ENCODE peak calls at places on chromosome 13, in eight cellular contexts. One of them, this sample, is unnamed.

GRCh38 chr13:43307221-43307920 is 284.0 kb downstream of the DNAJC15 start:
- DNase-seq in astrocyte: no peak
- DNase-seq in naive thymus-derived CD4-positive, alpha-beta T cell: no peak
- DNase-seq in CD8-positive, alpha-beta memory T cell: no peak
- DNase-seq in spleen: no peak
- DNase-seq in kidney: no peak
- DNase-seq in mammary epithelial cell: no peak
- DNase-seq in CD4-positive, CD25-positive, alpha-beta regulatory T cell: no peak
- DNase-seq in this sample: no peak

GRCh38 chr13:95643471-95643813 is 1.1 kb downstream of the DZIP1 start:
- DNase-seq in mammary epithelial cell: peak; percentile 57
- DNase-seq in CD8-positive, alpha-beta memory T cell: no peak
- DNase-seq in CD4-positive, CD25-positive, alpha-beta regulatory T cell: no peak
- DNase-seq in astrocyte: peak; percentile 46
- DNase-seq in naive thymus-derived CD4-positive, alpha-beta T cell: no peak
- DNase-seq in spleen: no peak
- DNase-seq in kidney: no peak
- DNase-seq in this sample: no peak

GRCh38 chr13:36059366-36059765 is 71.8 kb downstream of the DCLK1 start:
- DNase-seq in naive thymus-derived CD4-positive, alpha-beta T cell: no peak
- DNase-seq in CD4-positive, CD25-positive, alpha-beta regulatory T cell: no peak
- DNase-seq in CD8-positive, alpha-beta memory T cell: no peak
- DNase-seq in mammary epithelial cell: no peak
- DNase-seq in spleen: no peak
- DNase-seq in kidney: no peak
- DNase-seq in astrocyte: no peak
- DNase-seq in this sample: no peak

GRCh38 chr13:30577381-30577780 is 40.3 kb upstream of the USPL1 start:
- DNase-seq in kidney: no peak
- DNase-seq in CD8-positive, alpha-beta memory T cell: peak; percentile 22
- DNase-seq in astrocyte: peak; percentile 97
- DNase-seq in mammary epithelial cell: peak; percentile 98
- DNase-seq in spleen: no peak
- DNase-seq in CD4-positive, CD25-positive, alpha-beta regulatory T cell: peak; percentile 0
- DNase-seq in naive thymus-derived CD4-positive, alpha-beta T cell: no peak
- DNase-seq in this sample: peak; percentile 18

GRCh38 chr13:37640499-37640898 is 41.9 kb upstream of the POSTN start:
- DNase-seq in naive thymus-derived CD4-positive, alpha-beta T cell: no peak
- DNase-seq in mammary epithelial cell: peak; percentile 21
- DNase-seq in CD8-positive, alpha-beta memory T cell: no peak
- DNase-seq in CD4-positive, CD25-positive, alpha-beta regulatory T cell: no peak
- DNase-seq in spleen: no peak
- DNase-seq in kidney: no peak
- DNase-seq in astrocyte: peak; percentile 59
- DNase-seq in this sample: peak; percentile 2

GRCh38 chr13:97434417-97435296 is 688 bp downstream of the RAP2A start:
- DNase-seq in naive thymus-derived CD4-positive, alpha-beta T cell: peak; percentile 43
- DNase-seq in CD4-positive, CD25-positive, alpha-beta regulatory T cell: peak; percentile 50
- DNase-seq in CD8-positive, alpha-beta memory T cell: peak; percentile 41
- DNase-seq in kidney: peak; percentile 87
- DNase-seq in astrocyte: peak; percentile 21
- DNase-seq in mammary epithelial cell: peak; percentile 25
- DNase-seq in spleen: no peak
- DNase-seq in this sample: peak; percentile 37

GRCh38 chr13:24199016-24199415 is 38.5 kb downstream of the SPATA13 start:
- DNase-seq in CD4-positive, CD25-positive, alpha-beta regulatory T cell: no peak
- DNase-seq in kidney: no peak
- DNase-seq in naive thymus-derived CD4-positive, alpha-beta T cell: no peak
- DNase-seq in mammary epithelial cell: no peak
- DNase-seq in astrocyte: no peak
- DNase-seq in spleen: no peak
- DNase-seq in CD8-positive, alpha-beta memory T cell: no peak
- DNase-seq in this sample: no peak

GRCh38 chr13:114019367-114019766 is 45.5 kb upstream of the C13orf46 start:
- DNase-seq in spleen: no peak
- DNase-seq in kidney: no peak
- DNase-seq in CD4-positive, CD25-positive, alpha-beta regulatory T cell: no peak
- DNase-seq in CD8-positive, alpha-beta memory T cell: peak; percentile 25
- DNase-seq in astrocyte: no peak
- DNase-seq in mammary epithelial cell: no peak
- DNase-seq in naive thymus-derived CD4-positive, alpha-beta T cell: peak; percentile 35
- DNase-seq in this sample: no peak

GRCh38 chr13:59356607-59357006 is 807.1 kb downstream of the DIAPH3 start:
- DNase-seq in CD4-positive, CD25-positive, alpha-beta regulatory T cell: no peak
- DNase-seq in naive thymus-derived CD4-positive, alpha-beta T cell: no peak
- DNase-seq in spleen: peak; percentile 84
- DNase-seq in CD8-positive, alpha-beta memory T cell: no peak
- DNase-seq in astrocyte: peak; percentile 52
- DNase-seq in mammary epithelial cell: no peak
- DNase-seq in kidney: peak; percentile 90
- DNase-seq in this sample: peak; percentile 1

GRCh38 chr13:108974686-108975085 is 345.3 kb downstream of the MYO16 start:
- DNase-seq in spleen: no peak
- DNase-seq in kidney: no peak
- DNase-seq in CD4-positive, CD25-positive, alpha-beta regulatory T cell: no peak
- DNase-seq in astrocyte: no peak
- DNase-seq in CD8-positive, alpha-beta memory T cell: no peak
- DNase-seq in naive thymus-derived CD4-positive, alpha-beta T cell: no peak
- DNase-seq in mammary epithelial cell: no peak
- DNase-seq in this sample: no peak

GRCh38 chr13:91108315-91108714 is 239.2 kb upstream of the MIR17HG start:
- DNase-seq in kidney: no peak
- DNase-seq in CD4-positive, CD25-positive, alpha-beta regulatory T cell: no peak
- DNase-seq in naive thymus-derived CD4-positive, alpha-beta T cell: no peak
- DNase-seq in astrocyte: no peak
- DNase-seq in CD8-positive, alpha-beta memory T cell: no peak
- DNase-seq in spleen: no peak
- DNase-seq in mammary epithelial cell: no peak
- DNase-seq in this sample: no peak

GRCh38 chr13:77222000-77222690 is 104.7 kb downstream of the MYCBP2 start:
- DNase-seq in CD8-positive, alpha-beta memory T cell: no peak
- DNase-seq in astrocyte: no peak
- DNase-seq in spleen: no peak
- DNase-seq in CD4-positive, CD25-positive, alpha-beta regulatory T cell: no peak
- DNase-seq in kidney: no peak
- DNase-seq in mammary epithelial cell: no peak
- DNase-seq in naive thymus-derived CD4-positive, alpha-beta T cell: no peak
- DNase-seq in this sample: no peak

GRCh38 chr13:73870036-73870741 is 264.0 kb downstream of the KLF12 start:
- DNase-seq in astrocyte: peak; percentile 16
- DNase-seq in CD8-positive, alpha-beta memory T cell: no peak
- DNase-seq in mammary epithelial cell: no peak
- DNase-seq in spleen: no peak
- DNase-seq in naive thymus-derived CD4-positive, alpha-beta T cell: peak; percentile 10
- DNase-seq in kidney: no peak
- DNase-seq in CD4-positive, CD25-positive, alpha-beta regulatory T cell: no peak
- DNase-seq in this sample: peak; percentile 10
- H3K27ac ChIP-seq in astrocyte: peak overlapping the region; percentile 86
- H3K27ac ChIP-seq in CD8-positive, alpha-beta memory T cell: no peak overlapping the region
- H3K27ac ChIP-seq in mammary epithelial cell: no peak overlapping the region
- H3K27ac ChIP-seq in spleen: no peak overlapping the region
- H3K27ac ChIP-seq in naive thymus-derived CD4-positive, alpha-beta T cell: no peak overlapping the region
- H3K27ac ChIP-seq in kidney: no peak overlapping the region
- H3K27ac ChIP-seq in CD4-positive, CD25-positive, alpha-beta regulatory T cell: no peak overlapping the region
- H3K27ac ChIP-seq in this sample: no peak overlapping the region

GRCh38 chr13:20823071-20823470 is 49.3 kb upstream of the EEF1AKMT1 start:
- DNase-seq in kidney: no peak
- DNase-seq in astrocyte: no peak
- DNase-seq in spleen: no peak
- DNase-seq in CD4-positive, CD25-positive, alpha-beta regulatory T cell: no peak
- DNase-seq in mammary epithelial cell: no peak
- DNase-seq in naive thymus-derived CD4-positive, alpha-beta T cell: no peak
- DNase-seq in CD8-positive, alpha-beta memory T cell: no peak
- DNase-seq in this sample: no peak

GRCh38 chr13:20826810-20827560 is 53.2 kb upstream of the EEF1AKMT1 start:
- DNase-seq in spleen: no peak
- DNase-seq in mammary epithelial cell: peak; percentile 2
- DNase-seq in CD8-positive, alpha-beta memory T cell: no peak
- DNase-seq in astrocyte: peak; percentile 36
- DNase-seq in CD4-positive, CD25-positive, alpha-beta regulatory T cell: no peak
- DNase-seq in naive thymus-derived CD4-positive, alpha-beta T cell: no peak
- DNase-seq in kidney: no peak
- DNase-seq in this sample: no peak

GRCh38 chr13:20826301-20826700 is 52.5 kb upstream of the EEF1AKMT1 start:
- DNase-seq in CD4-positive, CD25-positive, alpha-beta regulatory T cell: no peak
- DNase-seq in astrocyte: no peak
- DNase-seq in mammary epithelial cell: no peak
- DNase-seq in CD8-positive, alpha-beta memory T cell: no peak
- DNase-seq in spleen: no peak
- DNase-seq in kidney: no peak
- DNase-seq in naive thymus-derived CD4-positive, alpha-beta T cell: no peak
- DNase-seq in this sample: no peak

GRCh38 chr13:20825476-20825875 is 51.7 kb upstream of the EEF1AKMT1 start:
- DNase-seq in CD8-positive, alpha-beta memory T cell: no peak
- DNase-seq in spleen: no peak
- DNase-seq in mammary epithelial cell: no peak
- DNase-seq in naive thymus-derived CD4-positive, alpha-beta T cell: no peak
- DNase-seq in kidney: no peak
- DNase-seq in CD4-positive, CD25-positive, alpha-beta regulatory T cell: no peak
- DNase-seq in astrocyte: peak; percentile 86
- DNase-seq in this sample: no peak

GRCh38 chr13:20824762-20825161 is 51.0 kb upstream of the EEF1AKMT1 start:
- DNase-seq in astrocyte: peak; percentile 67
- DNase-seq in CD8-positive, alpha-beta memory T cell: no peak
- DNase-seq in spleen: no peak
- DNase-seq in CD4-positive, CD25-positive, alpha-beta regulatory T cell: no peak
- DNase-seq in mammary epithelial cell: no peak
- DNase-seq in naive thymus-derived CD4-positive, alpha-beta T cell: no peak
- DNase-seq in kidney: no peak
- DNase-seq in this sample: no peak
- H3K4me3 ChIP-seq in astrocyte: no peak overlapping the region
- H3K4me3 ChIP-seq in CD8-positive, alpha-beta memory T cell: no peak overlapping the region
- H3K4me3 ChIP-seq in spleen: no peak overlapping the region
- H3K4me3 ChIP-seq in CD4-positive, CD25-positive, alpha-beta regulatory T cell: no peak overlapping the region
- H3K4me3 ChIP-seq in mammary epithelial cell: no peak overlapping the region
- H3K4me3 ChIP-seq in naive thymus-derived CD4-positive, alpha-beta T cell: no peak overlapping the region
- H3K4me3 ChIP-seq in kidney: no peak overlapping the region
- H3K4me3 ChIP-seq in this sample: no peak overlapping the region

GRCh38 chr13:110331362-110331761 is 24.3 kb downstream of the COL4A2 start:
- DNase-seq in mammary epithelial cell: no peak
- DNase-seq in spleen: no peak
- DNase-seq in kidney: no peak
- DNase-seq in CD8-positive, alpha-beta memory T cell: no peak
- DNase-seq in naive thymus-derived CD4-positive, alpha-beta T cell: no peak
- DNase-seq in CD4-positive, CD25-positive, alpha-beta regulatory T cell: no peak
- DNase-seq in astrocyte: peak; percentile 97
- DNase-seq in this sample: no peak
- H3K4me1 ChIP-seq in mammary epithelial cell: peaks cover 34% of the 10 kb centered on the region
- H3K4me1 ChIP-seq in spleen: peaks cover 15% of the 10 kb centered on the region
- H3K4me1 ChIP-seq in kidney: peaks cover 13% of the 10 kb centered on the region
- H3K4me1 ChIP-seq in CD8-positive, alpha-beta memory T cell: no peaks in the 10 kb centered on the region
- H3K4me1 ChIP-seq in naive thymus-derived CD4-positive, alpha-beta T cell: no peaks in the 10 kb centered on the region
- H3K4me1 ChIP-seq in CD4-positive, CD25-positive, alpha-beta regulatory T cell: no peaks in the 10 kb centered on the region
- H3K4me1 ChIP-seq in astrocyte: peaks cover 87% of the 10 kb centered on the region
- H3K4me1 ChIP-seq in this sample: peaks cover 3% of the 10 kb centered on the region

DNA sequence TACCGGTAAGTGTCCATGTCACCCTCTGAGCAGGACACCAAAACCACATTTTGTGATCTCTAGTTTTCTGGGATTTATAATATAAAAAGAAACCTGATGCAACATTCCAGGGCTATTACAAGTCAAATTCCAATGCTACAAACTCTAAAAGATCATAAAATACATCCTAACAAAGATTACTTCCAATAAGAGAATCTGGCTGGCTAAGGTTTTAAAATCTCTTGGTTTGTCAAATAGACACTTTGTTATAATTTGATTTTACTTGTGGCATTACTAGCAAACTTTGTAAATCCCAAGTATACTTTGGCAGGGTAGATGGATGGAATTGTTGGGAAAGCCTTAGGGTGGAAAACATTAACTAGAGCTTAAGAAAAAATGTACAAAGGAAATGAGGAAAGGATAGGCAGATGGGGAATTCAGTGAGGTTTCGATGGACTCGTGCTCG is 74.0 kb upstream of the POMP start:
- DNase-seq in CD8-positive, alpha-beta memory T cell: no peak
- DNase-seq in kidney: no peak
- DNase-seq in astrocyte: peak; percentile 55
- DNase-seq in spleen: no peak
- DNase-seq in mammary epithelial cell: no peak
- DNase-seq in naive thymus-derived CD4-positive, alpha-beta T cell: no peak
- DNase-seq in CD4-positive, CD25-positive, alpha-beta regulatory T cell: no peak
- DNase-seq in this sample: no peak
- H3K27ac ChIP-seq in CD8-positive, alpha-beta memory T cell: no peak overlapping the region
- H3K27ac ChIP-seq in kidney: no peak overlapping the region
- H3K27ac ChIP-seq in astrocyte: no peak overlapping the region
- H3K27ac ChIP-seq in spleen: no peak overlapping the region
- H3K27ac ChIP-seq in mammary epithelial cell: no peak overlapping the region
- H3K27ac ChIP-seq in naive thymus-derived CD4-positive, alpha-beta T cell: no peak overlapping the region
- H3K27ac ChIP-seq in CD4-positive, CD25-positive, alpha-beta regulatory T cell: no peak overlapping the region
- H3K27ac ChIP-seq in this sample: no peak overlapping the region

GRCh38 chr13:44397766-44398223 is 24.2 kb downstream of the SERP2 start:
- DNase-seq in kidney: no peak
- DNase-seq in CD8-positive, alpha-beta memory T cell: no peak
- DNase-seq in mammary epithelial cell: no peak
- DNase-seq in astrocyte: peak; percentile 27
- DNase-seq in CD4-positive, CD25-positive, alpha-beta regulatory T cell: no peak
- DNase-seq in spleen: peak; percentile 36
- DNase-seq in naive thymus-derived CD4-positive, alpha-beta T cell: no peak
- DNase-seq in this sample: no peak
- H3K4me3 ChIP-seq in kidney: no peak overlapping the region
- H3K4me3 ChIP-seq in CD8-positive, alpha-beta memory T cell: no peak overlapping the region
- H3K4me3 ChIP-seq in mammary epithelial cell: no peak overlapping the region
- H3K4me3 ChIP-seq in astrocyte: no peak overlapping the region
- H3K4me3 ChIP-seq in CD4-positive, CD25-positive, alpha-beta regulatory T cell: no peak overlapping the region
- H3K4me3 ChIP-seq in spleen: no peak overlapping the region
- H3K4me3 ChIP-seq in naive thymus-derived CD4-positive, alpha-beta T cell: no peak overlapping the region
- H3K4me3 ChIP-seq in this sample: no peak overlapping the region

DNA sequence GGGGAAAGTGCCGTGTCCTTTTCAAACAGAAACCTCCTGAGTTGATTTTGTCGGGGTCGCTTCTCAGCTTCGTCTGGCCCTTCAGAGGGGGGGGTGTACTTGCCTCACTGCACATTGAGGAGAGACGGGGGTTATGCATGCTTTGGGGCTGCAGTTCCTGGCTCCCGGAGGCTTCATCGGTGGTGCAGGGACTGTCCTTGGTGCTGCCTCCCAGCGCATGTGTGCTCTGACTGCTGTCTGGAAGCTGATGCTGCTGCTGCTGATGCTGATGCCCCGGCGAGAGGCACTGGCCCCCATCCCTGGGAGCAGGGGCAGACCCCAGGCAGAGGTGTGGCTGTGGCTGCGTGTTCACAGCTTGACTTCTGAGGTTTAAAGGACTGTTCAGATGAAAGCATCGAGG is 91.0 kb downstream of the ARHGEF7 start:
- DNase-seq in astrocyte: no peak
- DNase-seq in kidney: no peak
- DNase-seq in CD8-positive, alpha-beta memory T cell: no peak
- DNase-seq in naive thymus-derived CD4-positive, alpha-beta T cell: no peak
- DNase-seq in CD4-positive, CD25-positive, alpha-beta regulatory T cell: no peak
- DNase-seq in mammary epithelial cell: no peak
- DNase-seq in spleen: no peak
- DNase-seq in this sample: no peak
- H3K4me1 ChIP-seq in astrocyte: peaks cover 35% of the 10 kb centered on the region
- H3K4me1 ChIP-seq in kidney: peaks cover 19% of the 10 kb centered on the region
- H3K4me1 ChIP-seq in CD8-positive, alpha-beta memory T cell: peaks cover 32% of the 10 kb centered on the region
- H3K4me1 ChIP-seq in naive thymus-derived CD4-positive, alpha-beta T cell: peaks cover 21% of the 10 kb centered on the region
- H3K4me1 ChIP-seq in CD4-positive, CD25-positive, alpha-beta regulatory T cell: peaks cover 32% of the 10 kb centered on the region
- H3K4me1 ChIP-seq in mammary epithelial cell: peaks cover 19% of the 10 kb centered on the region
- H3K4me1 ChIP-seq in spleen: peaks cover 98% of the 10 kb centered on the region
- H3K4me1 ChIP-seq in this sample: peaks cover 9% of the 10 kb centered on the region

This sample was measured in small intestine.